ENCODE peak calls at places on chromosomes 5 and 9, in eight cellular contexts. Z is stomach; V is aorta; B is CD4-positive, alpha-beta memory T cell; X is brain microvascular endothelial cell; H is A673; Q is mesenchymal stem cell; A is neuronal stem cell. T is an unnamed sample. For H3K27me3, the result is how much of the 10 kb centered on the place peaks cover.

GRCh38 chr9:97387504-97387886 is 24.4 kb upstream of the TDRD7 start:
- DNase-seq in V (no peak), X (no peak), Z (no peak), H (no peak), B (no peak), Q (no peak), A (no peak), T (no peak)

GRCh38 chr5:66207800-66208561 is 63.9 kb downstream of the SREK1 start:
- DNase-seq in H (no peak), B (no peak), V (no peak), A (no peak), Z (no peak), Q (no peak), X (no peak), T (no peak)

GRCh38 chr5:176540956-176541337 is 3.7 kb upstream of the RNF44 start:
- DNase-seq in A (no peak), Z (no peak), H (no peak), X (no peak), B (peak), V (no peak), Q (no peak), T (no peak)

GRCh38 chr9:15977438-15977837 is 424.6 kb downstream of the CCDC171 start:
- DNase-seq in H (no peak), A (no peak), X (no peak), B (no peak), Z (no peak), Q (no peak), V (no peak), T (no peak)

GRCh38 chr9:81455826-81456225 is 233.5 kb downstream of the TLE1 start:
- DNase-seq in X (no peak), Z (no peak), Q (no peak), B (no peak), H (no peak), A (no peak), V (no peak), T (no peak)

GRCh38 chr5:141522301-141522700 is 33.4 kb downstream of the PCDHGC5 start:
- DNase-seq in V (no peak), X (no peak), A (no peak), Q (peak), Z (no peak), H (no peak), B (no peak), T (no peak)

GRCh38 chr9:96784021-96784420 is 6.1 kb upstream of the ZNF510 start:
- DNase-seq in Z (no peak), A (no peak), V (no peak), X (no peak), B (no peak), H (no peak), Q (no peak), T (no peak)

GRCh38 chr5:138353550-138353893 is 1.0 kb downstream of the KDM3B start:
- DNase-seq in Q (no peak), X (no peak), A (no peak), H (no peak), Z (no peak), B (peak), V (no peak), T (no peak)

GRCh38 chr5:73303139-73304079 is 130.4 kb downstream of the TMEM174 start:
- DNase-seq in B (no peak), H (no peak), V (no peak), A (peak), X (no peak), Q (no peak), Z (no peak), T (no peak)

GRCh38 chr5:16884595-16884994 is 51.5 kb downstream of the MYO10 start:
- DNase-seq in Z (no peak), Q (no peak), X (no peak), V (no peak), A (no peak), H (no peak), B (no peak), T (no peak)

DNA sequence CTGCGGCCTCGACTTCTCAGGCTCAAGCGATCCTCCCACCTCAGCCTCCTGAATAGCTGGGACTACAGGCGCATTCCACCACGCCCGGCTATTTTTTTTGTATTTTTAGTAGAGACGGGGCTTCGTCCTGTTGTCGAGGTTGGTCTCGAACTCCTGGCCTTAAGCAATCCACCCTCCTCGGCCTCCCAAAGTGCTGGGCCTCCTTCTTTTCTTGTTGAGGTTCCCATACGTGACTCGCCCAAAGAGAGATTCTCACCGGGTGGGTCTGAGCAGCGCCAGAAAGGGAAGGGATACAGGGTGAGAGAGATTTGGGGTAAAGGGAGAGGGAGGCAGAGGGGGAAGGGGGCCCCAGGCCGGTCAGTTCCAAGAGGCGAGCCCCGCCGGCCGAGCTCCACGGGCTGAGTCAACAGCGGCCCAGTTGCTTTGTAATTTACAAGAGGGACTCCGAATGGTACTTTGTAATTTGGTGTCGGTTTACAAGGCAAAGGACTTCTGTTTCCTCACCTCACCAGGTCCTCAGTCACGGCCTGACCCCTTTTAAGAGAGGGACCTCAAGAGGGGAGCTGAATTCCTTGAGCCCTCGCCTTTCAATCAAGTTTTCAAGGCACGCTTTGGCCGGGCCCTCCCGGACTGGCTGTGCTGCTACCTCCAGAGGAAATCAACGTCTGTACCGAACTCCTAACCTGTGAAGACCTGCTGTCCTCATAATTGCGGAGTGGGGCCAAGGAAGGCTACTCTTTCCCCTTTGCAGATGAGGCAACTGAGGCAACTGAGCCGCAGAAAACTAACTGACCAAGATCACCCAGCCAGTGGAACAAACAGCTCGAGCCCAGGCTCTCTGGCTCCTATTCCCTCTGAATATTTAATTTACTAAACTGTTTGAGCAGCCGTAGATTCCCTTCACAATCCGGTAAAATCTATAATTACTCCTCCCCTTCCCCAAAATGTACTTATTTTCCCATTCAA is 3.2 kb upstream of the DMRT2 start:
- DNase-seq in H (no peak), B (no peak), V (no peak), X (no peak), A (no peak), Z (no peak), Q (no peak), T (no peak)
- H3K27me3 ChIP-seq in H (half or more), B (half or more), V (under half), X (half or more), A (half or more), Z (half or more), Q (under half), T (under half)

GRCh38 chr9:88532320-88532719 is 2.7 kb upstream of the NXNL2 start:
- DNase-seq in B (no peak), Z (no peak), X (peak), H (peak), Q (peak), A (peak), V (no peak), T (no peak)
- H3K4me3 ChIP-seq in B (no peak), Z (no peak), X (peak), H (peak), Q (no peak), A (peak), V (no peak), T (no peak)

DNA sequence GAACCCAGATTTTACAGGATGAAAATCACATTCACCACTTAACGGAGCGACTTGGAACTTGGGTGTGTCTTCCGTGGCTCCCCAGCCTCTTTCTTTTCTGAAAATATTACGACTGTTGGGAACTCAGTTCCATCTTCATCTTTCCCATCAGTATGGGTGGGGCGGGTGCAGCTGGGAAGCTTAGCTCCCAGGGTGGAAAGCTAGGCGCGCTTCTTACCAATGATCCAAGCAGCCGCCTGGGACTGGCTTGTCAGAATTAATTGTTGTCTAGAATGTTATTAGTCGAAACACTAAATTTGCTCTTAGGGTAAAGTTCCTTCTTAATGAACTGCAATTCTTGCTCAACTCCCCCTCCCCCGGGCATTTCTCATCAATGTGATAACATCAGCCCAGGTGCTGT is 92.4 kb downstream of the IRX2 start:
- DNase-seq in A (no peak), V (no peak), Z (no peak), X (no peak), B (no peak), H (no peak), Q (no peak), T (no peak)
- H3K27me3 ChIP-seq in A (under half), V (under half), Z (under half), X (under half), B (under half), H (under half), Q (under half), T (under half)

GRCh38 chr5:148829248-148829594 is 2.8 kb downstream of the ADRB2 start:
- DNase-seq in H (no peak), B (no peak), Z (no peak), Q (no peak), X (no peak), A (no peak), V (no peak), T (no peak)
- H3K4me3 ChIP-seq in H (no peak), B (peak), Z (peak), Q (no peak), X (no peak), A (no peak), V (no peak), T (peak)

GRCh38 chr9:130665431-130666392 is 1.3 kb downstream of the PRDM12 start:
- DNase-seq in Q (no peak), V (no peak), A (no peak), X (no peak), H (no peak), Z (no peak), B (no peak), T (no peak)

GRCh38 chr9:130668196-130668595 is 3.8 kb downstream of the PRDM12 start:
- DNase-seq in Q (no peak), Z (no peak), B (no peak), H (no peak), X (no peak), V (no peak), A (no peak), T (no peak)

GRCh38 chr9:130666393-130667116 is 2.2 kb downstream of the PRDM12 start:
- DNase-seq in Q (no peak), H (no peak), X (no peak), A (no peak), Z (no peak), B (no peak), V (no peak), T (no peak)

GRCh38 chr9:130668694-130669093 is 4.3 kb downstream of the PRDM12 start:
- DNase-seq in V (no peak), B (no peak), Q (no peak), Z (no peak), H (no peak), X (no peak), A (no peak), T (no peak)

GRCh38 chr9:130667117-130667430 is 2.7 kb downstream of the PRDM12 start:
- DNase-seq in Q (no peak), A (no peak), X (no peak), Z (no peak), V (no peak), B (no peak), H (no peak), T (no peak)
- H3K27me3 ChIP-seq in Q (half or more), A (half or more), X (half or more), Z (half or more), V (under half), B (under half), H (half or more), T (under half)

GRCh38 chr9:95764490-95764889 is 111.0 kb upstream of the ERCC6L2 start:
- DNase-seq in X (no peak), Q (no peak), H (no peak), Z (no peak), V (no peak), B (no peak), A (no peak), T (no peak)

GRCh38 chr9:95763006-95763405 is 112.5 kb upstream of the ERCC6L2 start:
- DNase-seq in Z (no peak), V (no peak), Q (no peak), B (no peak), X (no peak), A (no peak), H (no peak), T (no peak)

GRCh38 chr9:95766906-95767305 is 108.6 kb upstream of the ERCC6L2 start:
- DNase-seq in Q (no peak), B (no peak), Z (no peak), H (no peak), V (no peak), X (no peak), A (no peak), T (no peak)

GRCh38 chr9:95763983-95764382 is 111.5 kb upstream of the ERCC6L2 start:
- DNase-seq in Q (no peak), H (no peak), A (no peak), V (no peak), Z (no peak), B (no peak), X (no peak), T (no peak)

DNA sequence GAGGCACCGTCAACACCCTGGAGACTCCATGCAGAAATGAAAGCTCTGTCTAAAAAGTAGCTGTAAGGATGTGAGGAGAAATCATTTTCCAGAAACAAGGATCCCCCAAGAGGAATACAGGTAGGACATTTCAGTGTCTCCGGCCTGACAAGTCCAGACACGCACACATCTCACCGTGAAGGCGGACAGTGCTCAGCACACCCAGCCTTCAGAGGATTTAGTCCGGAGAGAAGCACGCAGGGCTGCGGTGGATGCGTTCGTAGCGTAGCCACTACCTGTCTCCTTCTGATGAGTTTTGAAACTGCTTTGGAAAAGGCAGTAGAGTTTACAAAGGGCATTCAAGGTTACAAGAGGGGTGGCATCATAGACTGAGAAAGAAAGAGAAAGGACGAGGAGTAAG is 110.6 kb upstream of the ERCC6L2 start:
- DNase-seq in A (no peak), Q (no peak), H (no peak), X (no peak), Z (no peak), B (no peak), V (no peak), T (no peak)
- H3K4me3 ChIP-seq in A (no peak), Q (no peak), H (no peak), X (no peak), Z (peak), B (no peak), V (no peak), T (no peak)